ENCODE peak calls at places on chromosome 20, in eight cellular contexts. One of them, this sample, is unnamed.

GRCh38 chr20:48463096-48463710 is 364.6 kb downstream of the PREX1 start:
- DNase-seq in AG10803: no peak
- DNase-seq in heart left ventricle: no peak
- DNase-seq in OCI-LY7: no peak
- DNase-seq in AG04449: no peak
- DNase-seq in right lobe of liver: no peak
- DNase-seq in lung: no peak
- DNase-seq in gastrocnemius medialis: no peak
- DNase-seq in this sample: no peak

GRCh38 chr20:39107741-39108140 is 145.6 kb downstream of the DHX35 start:
- DNase-seq in heart left ventricle: no peak
- DNase-seq in OCI-LY7: no peak
- DNase-seq in right lobe of liver: no peak
- DNase-seq in gastrocnemius medialis: no peak
- DNase-seq in lung: no peak
- DNase-seq in AG10803: peak
- DNase-seq in AG04449: no peak
- DNase-seq in this sample: no peak

GRCh38 chr20:24667689-24668383 is 198.4 kb downstream of the SYNDIG1 start:
- DNase-seq in AG10803: no peak
- DNase-seq in lung: no peak
- DNase-seq in heart left ventricle: no peak
- DNase-seq in gastrocnemius medialis: no peak
- DNase-seq in right lobe of liver: no peak
- DNase-seq in OCI-LY7: no peak
- DNase-seq in AG04449: no peak
- DNase-seq in this sample: no peak

GRCh38 chr20:37688093-37688492 is 5.7 kb upstream of the CTNNBL1 start:
- DNase-seq in AG04449: no peak
- DNase-seq in right lobe of liver: no peak
- DNase-seq in gastrocnemius medialis: no peak
- DNase-seq in AG10803: no peak
- DNase-seq in OCI-LY7: no peak
- DNase-seq in heart left ventricle: no peak
- DNase-seq in lung: no peak
- DNase-seq in this sample: no peak

GRCh38 chr20:14336667-14337066 is 745 bp downstream of the FLRT3 start:
- DNase-seq in heart left ventricle: no peak
- DNase-seq in lung: no peak
- DNase-seq in AG04449: no peak
- DNase-seq in AG10803: no peak
- DNase-seq in gastrocnemius medialis: no peak
- DNase-seq in OCI-LY7: no peak
- DNase-seq in right lobe of liver: no peak
- DNase-seq in this sample: no peak

GRCh38 chr20:45983279-45983743 is 11.3 kb upstream of the ZNF335 start:
- DNase-seq in right lobe of liver: no peak
- DNase-seq in OCI-LY7: no peak
- DNase-seq in AG10803: no peak
- DNase-seq in lung: no peak
- DNase-seq in gastrocnemius medialis: no peak
- DNase-seq in AG04449: no peak
- DNase-seq in heart left ventricle: no peak
- DNase-seq in this sample: no peak

GRCh38 chr20:17827759-17828559 is 128.2 kb downstream of the BANF2 start:
- DNase-seq in right lobe of liver: no peak
- DNase-seq in AG10803: no peak
- DNase-seq in lung: no peak
- DNase-seq in heart left ventricle: no peak
- DNase-seq in OCI-LY7: no peak
- DNase-seq in AG04449: no peak
- DNase-seq in gastrocnemius medialis: no peak
- DNase-seq in this sample: no peak

GRCh38 chr20:20167704-20168103 is 115.4 kb downstream of the CFAP61 start:
- DNase-seq in heart left ventricle: no peak
- DNase-seq in AG04449: no peak
- DNase-seq in gastrocnemius medialis: no peak
- DNase-seq in AG10803: no peak
- DNase-seq in right lobe of liver: no peak
- DNase-seq in lung: no peak
- DNase-seq in OCI-LY7: no peak
- DNase-seq in this sample: no peak

GRCh38 chr20:8346898-8347297 is 214.8 kb downstream of the PLCB1 start:
- DNase-seq in OCI-LY7: no peak
- DNase-seq in AG10803: no peak
- DNase-seq in AG04449: no peak
- DNase-seq in lung: no peak
- DNase-seq in right lobe of liver: no peak
- DNase-seq in heart left ventricle: no peak
- DNase-seq in gastrocnemius medialis: no peak
- DNase-seq in this sample: no peak

GRCh38 chr20:35947489-35947888 is 6.8 kb downstream of the SCAND1 start:
- DNase-seq in lung: no peak
- DNase-seq in right lobe of liver: peak
- DNase-seq in OCI-LY7: peak
- DNase-seq in gastrocnemius medialis: no peak
- DNase-seq in AG10803: peak
- DNase-seq in heart left ventricle: no peak
- DNase-seq in AG04449: no peak
- DNase-seq in this sample: no peak
- TF ChIP-seq CTCF in lung: no peak
- TF ChIP-seq CTCF in right lobe of liver: peak
- TF ChIP-seq CTCF in OCI-LY7: peak
- TF ChIP-seq CTCF in gastrocnemius medialis: no peak
- TF ChIP-seq CTCF in AG10803: peak
- TF ChIP-seq CTCF in heart left ventricle: peak
- TF ChIP-seq CTCF in AG04449: peak
- TF ChIP-seq CTCF in this sample: peak

GRCh38 chr20:21520702-21521595 is 7.1 kb upstream of the NKX2-2 start:
- DNase-seq in heart left ventricle: no peak
- DNase-seq in AG10803: peak
- DNase-seq in gastrocnemius medialis: no peak
- DNase-seq in AG04449: no peak
- DNase-seq in OCI-LY7: no peak
- DNase-seq in right lobe of liver: no peak
- DNase-seq in lung: no peak
- DNase-seq in this sample: no peak
- H3K4me3 ChIP-seq in heart left ventricle: no peak
- H3K4me3 ChIP-seq in AG10803: no peak
- H3K4me3 ChIP-seq in gastrocnemius medialis: no peak
- H3K4me3 ChIP-seq in AG04449: no peak
- H3K4me3 ChIP-seq in OCI-LY7: no peak
- H3K4me3 ChIP-seq in right lobe of liver: no peak
- H3K4me3 ChIP-seq in lung: no peak
- H3K4me3 ChIP-seq in this sample: no peak

DNA sequence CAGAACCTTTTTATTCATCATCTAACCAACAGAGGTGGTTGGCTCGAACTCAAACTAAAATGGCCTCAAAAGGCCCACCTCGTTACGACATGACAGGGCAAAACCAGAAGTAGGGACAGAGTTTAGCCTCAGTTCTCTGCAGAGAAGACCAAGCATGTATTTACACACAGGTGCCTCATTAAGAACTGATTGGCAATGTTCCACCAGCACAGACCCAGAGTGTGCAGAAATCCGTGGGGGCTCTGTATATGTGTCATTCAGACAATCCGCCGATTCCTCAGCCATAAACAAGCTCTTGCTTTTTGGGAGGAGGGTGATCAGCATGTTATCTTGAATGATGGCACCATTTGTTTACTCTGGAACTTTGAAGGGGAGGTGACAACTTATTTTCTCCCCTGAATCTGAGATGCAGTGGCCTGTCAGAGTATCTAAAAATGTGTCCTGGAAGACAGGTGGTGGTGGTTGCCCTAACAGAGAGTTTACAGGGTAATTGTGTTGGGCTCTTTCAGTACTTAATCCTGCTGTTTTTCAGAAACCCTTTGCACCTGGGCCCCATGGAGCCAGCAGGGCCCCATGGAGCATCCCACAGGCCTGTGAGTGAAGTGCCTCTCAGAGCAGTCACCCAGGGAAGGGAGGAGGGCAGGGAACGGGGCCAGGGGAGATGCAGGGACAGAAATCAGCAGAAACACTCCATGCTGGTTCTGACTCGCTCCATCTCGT is 29.1 kb upstream of the C20orf203 start:
- DNase-seq in AG10803: no peak
- DNase-seq in gastrocnemius medialis: no peak
- DNase-seq in right lobe of liver: no peak
- DNase-seq in OCI-LY7: no peak
- DNase-seq in lung: no peak
- DNase-seq in heart left ventricle: no peak
- DNase-seq in AG04449: no peak
- DNase-seq in this sample: no peak
- TF ChIP-seq CTCF in AG10803: no peak
- TF ChIP-seq CTCF in gastrocnemius medialis: no peak
- TF ChIP-seq CTCF in right lobe of liver: no peak
- TF ChIP-seq CTCF in OCI-LY7: no peak
- TF ChIP-seq CTCF in lung: no peak
- TF ChIP-seq CTCF in heart left ventricle: no peak
- TF ChIP-seq CTCF in AG04449: no peak
- TF ChIP-seq CTCF in this sample: no peak

DNA sequence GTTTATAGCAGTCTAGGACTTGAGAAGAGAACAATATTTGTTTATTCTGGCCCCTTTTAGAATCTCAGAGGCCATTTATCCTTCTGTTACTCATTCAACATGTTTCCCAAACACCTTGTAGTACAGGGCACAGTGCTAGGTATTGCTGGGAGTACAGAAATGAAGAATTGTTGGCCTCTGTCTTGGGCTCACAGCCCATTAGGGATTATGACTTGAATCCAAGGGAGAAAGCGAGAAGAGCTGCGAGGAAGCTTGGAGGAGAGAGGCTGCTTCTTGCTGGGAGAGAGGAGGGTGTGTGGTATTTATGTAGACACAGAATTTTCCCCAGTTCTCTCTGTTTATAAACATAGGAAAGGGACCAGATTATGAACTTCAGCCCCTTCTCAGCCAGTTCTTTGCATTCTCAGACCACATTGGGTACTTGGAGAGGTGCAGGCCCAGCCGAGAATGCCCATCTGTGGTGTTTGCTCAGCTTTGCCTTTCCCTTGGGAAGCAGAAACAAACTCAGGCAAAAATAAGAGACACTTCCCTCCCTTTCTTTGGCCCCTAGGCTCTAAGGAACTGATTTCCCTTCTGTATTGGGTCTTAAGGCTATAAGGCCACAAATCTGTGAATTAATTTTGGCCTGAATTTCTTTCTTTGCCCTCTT is 17.9 kb downstream of the CHMP4B start:
- DNase-seq in lung: no peak
- DNase-seq in right lobe of liver: no peak
- DNase-seq in AG10803: no peak
- DNase-seq in gastrocnemius medialis: no peak
- DNase-seq in OCI-LY7: no peak
- DNase-seq in AG04449: no peak
- DNase-seq in heart left ventricle: no peak
- DNase-seq in this sample: no peak
- H3K4me3 ChIP-seq in lung: no peak
- H3K4me3 ChIP-seq in right lobe of liver: no peak
- H3K4me3 ChIP-seq in AG10803: no peak
- H3K4me3 ChIP-seq in gastrocnemius medialis: no peak
- H3K4me3 ChIP-seq in OCI-LY7: peak
- H3K4me3 ChIP-seq in AG04449: no peak
- H3K4me3 ChIP-seq in heart left ventricle: no peak
- H3K4me3 ChIP-seq in this sample: no peak

DNA sequence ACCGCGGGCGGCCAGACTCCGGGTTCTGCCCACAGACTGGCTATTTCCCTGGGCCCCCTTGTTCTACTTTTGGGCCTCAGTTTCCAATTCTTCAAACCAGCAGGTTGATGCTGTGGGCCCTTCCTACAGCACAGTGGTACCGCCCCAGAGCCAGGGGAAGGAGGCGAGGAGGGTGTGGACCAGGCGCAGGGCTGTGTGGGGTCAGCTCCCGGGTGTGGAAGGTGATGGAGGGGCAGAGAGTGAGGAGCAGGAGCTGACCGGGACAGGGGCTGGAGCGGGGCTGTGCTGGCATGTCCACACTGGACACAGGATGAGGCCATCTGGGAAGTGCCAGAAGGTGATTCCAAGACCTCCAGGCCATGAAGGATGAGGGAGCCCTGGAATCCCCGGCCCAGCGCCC is 35.2 kb upstream of the CHRNA4 start:
- DNase-seq in AG04449: no peak
- DNase-seq in right lobe of liver: no peak
- DNase-seq in OCI-LY7: no peak
- DNase-seq in lung: no peak
- DNase-seq in AG10803: no peak
- DNase-seq in heart left ventricle: no peak
- DNase-seq in gastrocnemius medialis: no peak
- DNase-seq in this sample: no peak
- TF ChIP-seq CTCF in AG04449: no peak
- TF ChIP-seq CTCF in right lobe of liver: no peak
- TF ChIP-seq CTCF in OCI-LY7: no peak
- TF ChIP-seq CTCF in lung: no peak
- TF ChIP-seq CTCF in AG10803: no peak
- TF ChIP-seq CTCF in heart left ventricle: no peak
- TF ChIP-seq CTCF in gastrocnemius medialis: no peak
- TF ChIP-seq CTCF in this sample: no peak